ENCODE peak calls at places on chromosomes 1 and 21, in six cellular contexts. K is NCI-H526 treated with DMSO at 0.1 percent for 48 hours; O is COR-L47; N is transverse colon; Q is CD4-positive, alpha-beta T cell; J is brain microvascular endothelial cell. X is an unnamed sample.

GRCh38 chr1:205298191-205298994 is 23.2 kb downstream of the NUAK2 start:
- DNase-seq in K (peak; percentile 9), O (no peak), N (no peak), Q (no peak), J (peak; percentile 99), X (no peak)

GRCh38 chr1:104671684-104672353 is 922.1 kb downstream of the AMY1C start:
- DNase-seq in K (no peak), O (no peak), N (no peak), Q (no peak), J (no peak), X (no peak)

GRCh38 chr1:2319291-2319690 is 72.1 kb downstream of the MORN1 start:
- DNase-seq in K (no peak), O (no peak), N (no peak), Q (no peak), J (no peak), X (no peak)

GRCh38 chr1:51070011-51070410 is 32.0 kb upstream of the C1orf185 start:
- DNase-seq in K (no peak), O (peak; percentile 78), N (no peak), Q (no peak), J (no peak), X (no peak)

GRCh38 chr1:31497601-31498000 is 78.7 kb upstream of the TINAGL1 start:
- DNase-seq in K (no peak), O (no peak), N (no peak), Q (no peak), J (peak; percentile 86), X (no peak)

GRCh38 chr1:30908886-30909777 is 574 bp upstream of the SDC3 start:
- DNase-seq in K (peak; percentile 31), O (no peak), N (peak; percentile 20), Q (no peak), J (no peak), X (no peak)

GRCh38 chr1:93081716-93082115 is 2.6 kb downstream of the MTF2 start:
- DNase-seq in K (no peak), O (no peak), N (no peak), Q (no peak), J (peak; percentile 64), X (no peak)

GRCh38 chr1:97901017-97901658 is 19.7 kb downstream of the DPYD start:
- DNase-seq in K (no peak), O (no peak), N (no peak), Q (no peak), J (no peak), X (no peak)

GRCh38 chr1:100483230-100483629 is 54.7 kb upstream of the GPR88 start:
- DNase-seq in K (no peak), O (no peak), N (no peak), Q (no peak), J (no peak), X (no peak)

GRCh38 chr1:178684111-178684510 is 40.9 kb upstream of the RALGPS2 start:
- DNase-seq in K (no peak), O (no peak), N (no peak), Q (no peak), J (peak; percentile 11), X (no peak)

GRCh38 chr1:231931846-231932454 is 305.4 kb downstream of the DISC1 start:
- DNase-seq in K (peak; percentile 5), O (no peak), N (no peak), Q (no peak), J (no peak), X (no peak)

GRCh38 chr1:81550753-81551152 is 250.0 kb upstream of the ADGRL2 start:
- DNase-seq in K (no peak), O (no peak), N (no peak), Q (no peak), J (no peak), X (no peak)

GRCh38 chr21:42293649-42294272 is 21.4 kb downstream of the TFF3 start:
- DNase-seq in K (no peak), O (no peak), N (no peak), Q (no peak), J (no peak), X (no peak)

GRCh38 chr1:119286587-119287181 is 81.9 kb upstream of the HAO2 start:
- DNase-seq in K (peak; percentile 63), O (peak; percentile 39), N (peak; percentile 12), Q (no peak), J (peak; percentile 41), X (no peak)

GRCh38 chr1:151988405-151988851 is 5.2 kb downstream of the S100A10 start:
- DNase-seq in K (no peak), O (no peak), N (no peak), Q (no peak), J (peak; percentile 80), X (no peak)